ENCODE peak calls at places on chromosomes 3 and 15, in six cellular contexts. Q is GM23248, X is IMR-90, Y is mammary epithelial cell, B is gastrocnemius medialis, L is mucosa of descending colon. K is an unnamed sample.

GRCh38 chr3:58336135-58336882 is 3.6 kb downstream of the PXK start:
- DNase-seq in Q (peak; percentile 92), X (peak; percentile 89), Y (peak; percentile 92), B (no peak), L (no peak), K (no peak)

GRCh38 chr3:76561494-76562242 is 478.2 kb upstream of the ROBO2 start:
- DNase-seq in Q (no peak), X (peak; percentile 36), Y (no peak), B (no peak), L (no peak), K (no peak)

GRCh38 chr3:179148446-179149238 is 485 bp downstream of the PIK3CA start:
- DNase-seq in Q (peak; percentile 77), X (peak; percentile 28), Y (peak; percentile 62), B (peak; percentile 13), L (peak; percentile 79), K (peak; percentile 77)

GRCh38 chr15:23736291-23736690 is 49.2 kb upstream of the NDN start:
- DNase-seq in Q (no peak), X (no peak), Y (no peak), B (no peak), L (no peak), K (no peak)

GRCh38 chr15:44718927-44719292 is 7.6 kb downstream of the B2M start:
- DNase-seq in Q (no peak), X (no peak), Y (no peak), B (no peak), L (no peak), K (no peak)

GRCh38 chr3:46998852-46999515 is 19.5 kb downstream of the NBEAL2 start:
- DNase-seq in Q (no peak), X (no peak), Y (no peak), B (no peak), L (no peak), K (peak; percentile 48)

GRCh38 chr3:78867409-78868372 is 900.1 kb downstream of the ROBO1 start:
- DNase-seq in Q (peak; percentile 46), X (peak; percentile 73), Y (no peak), B (no peak), L (no peak), K (no peak)

GRCh38 chr3:76673171-76673570 is 366.7 kb upstream of the ROBO2 start:
- DNase-seq in Q (no peak), X (no peak), Y (no peak), B (no peak), L (no peak), K (no peak)

DNA sequence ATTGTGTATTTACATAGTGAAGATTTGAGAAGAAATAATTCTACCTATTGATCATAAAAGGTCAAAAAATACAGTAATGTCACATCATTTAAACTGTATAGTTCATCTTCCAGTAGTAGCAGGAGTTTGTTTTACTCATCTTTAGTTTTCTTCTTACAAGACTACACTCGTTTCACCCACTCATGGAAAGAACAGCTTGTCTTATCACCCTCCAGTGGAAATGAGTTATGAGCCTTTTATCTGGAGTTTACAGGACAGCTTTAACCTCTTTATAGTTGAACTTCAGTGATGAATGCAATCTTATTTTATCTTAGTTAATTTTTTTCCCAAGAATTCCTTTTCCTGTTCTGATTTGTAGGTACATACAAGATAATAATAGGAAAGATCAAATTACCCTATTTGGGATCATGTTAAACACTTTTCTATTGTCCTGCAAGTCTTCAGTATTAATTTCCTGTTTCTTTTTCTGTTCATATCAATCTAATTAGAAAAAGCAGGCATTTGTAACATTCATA is 36.8 kb downstream of the RBMS3 start:
- DNase-seq in Q (no peak), X (no peak), Y (no peak), B (no peak), L (no peak), K (no peak)
- H3K4me1 ChIP-seq in Q (peaks cover 29% of the 10 kb centered on the region), X (peaks cover 5% of the 10 kb centered on the region), Y (peaks cover 11% of the 10 kb centered on the region), B (peaks cover 85% of the 10 kb centered on the region), L (no peaks in the 10 kb centered on the region), K (peaks cover 6% of the 10 kb centered on the region)

DNA sequence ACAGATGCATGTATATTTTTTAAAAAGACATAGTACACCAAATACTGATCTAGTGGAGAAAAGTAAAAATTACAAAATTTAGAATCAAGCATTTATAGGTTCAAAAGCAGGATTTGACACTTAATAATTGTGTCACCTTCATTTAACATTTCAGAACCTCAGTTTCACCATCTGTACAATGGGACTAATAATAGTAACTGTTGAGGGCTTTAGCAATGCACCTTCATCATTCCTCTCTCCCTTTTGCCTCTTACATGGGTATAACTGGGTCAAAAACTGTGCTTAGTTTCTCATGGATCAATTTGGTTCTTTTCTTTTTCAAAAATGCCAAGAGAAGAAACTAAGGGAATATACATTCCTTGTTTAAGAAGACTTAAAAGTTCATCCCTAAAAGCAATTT is 5.5 kb upstream of the TMEM212 start:
- DNase-seq in Q (no peak), X (no peak), Y (no peak), B (no peak), L (no peak), K (no peak)
- H3K4me3 ChIP-seq in Q (peak overlapping the region; percentile 64), X (no peak overlapping the region), Y (no peak overlapping the region), B (no peak overlapping the region), L (no peak overlapping the region), K (no peak overlapping the region)

DNA sequence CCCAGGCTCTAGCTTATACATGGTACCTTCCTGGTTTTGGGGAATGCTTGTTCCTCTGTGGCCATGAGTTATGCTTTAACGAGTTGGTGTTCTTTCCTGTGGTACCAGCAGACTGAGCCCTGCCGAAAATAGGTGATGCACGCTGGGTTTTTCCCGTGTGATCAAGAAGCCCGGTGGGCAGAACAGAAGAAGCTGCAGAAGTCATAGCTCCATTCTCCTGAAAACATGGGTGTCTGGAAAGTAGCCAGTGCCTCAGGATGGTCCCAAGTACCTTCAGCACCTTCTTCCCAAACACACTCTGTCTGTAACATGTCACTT is 25.2 kb downstream of the MAPKBP1 start:
- DNase-seq in Q (no peak), X (no peak), Y (no peak), B (no peak), L (no peak), K (no peak)
- H3K4me1 ChIP-seq in Q (peaks cover 44% of the 10 kb centered on the region), X (peaks cover 16% of the 10 kb centered on the region), Y (peaks cover 83% of the 10 kb centered on the region), B (peaks cover 7% of the 10 kb centered on the region), L (peaks cover 3% of the 10 kb centered on the region), K (peaks cover 6% of the 10 kb centered on the region)

GRCh38 chr3:111548060-111548459 is 6.1 kb downstream of the CD96 start:
- DNase-seq in Q (peak; percentile 17), X (peak; percentile 19), Y (no peak), B (no peak), L (no peak), K (no peak)

GRCh38 chr3:111545349-111545748 is 3.4 kb downstream of the CD96 start:
- DNase-seq in Q (no peak), X (no peak), Y (no peak), B (no peak), L (no peak), K (no peak)

GRCh38 chr3:111547645-111548044 is 5.6 kb downstream of the CD96 start:
- DNase-seq in Q (no peak), X (no peak), Y (no peak), B (no peak), L (no peak), K (no peak)

DNA sequence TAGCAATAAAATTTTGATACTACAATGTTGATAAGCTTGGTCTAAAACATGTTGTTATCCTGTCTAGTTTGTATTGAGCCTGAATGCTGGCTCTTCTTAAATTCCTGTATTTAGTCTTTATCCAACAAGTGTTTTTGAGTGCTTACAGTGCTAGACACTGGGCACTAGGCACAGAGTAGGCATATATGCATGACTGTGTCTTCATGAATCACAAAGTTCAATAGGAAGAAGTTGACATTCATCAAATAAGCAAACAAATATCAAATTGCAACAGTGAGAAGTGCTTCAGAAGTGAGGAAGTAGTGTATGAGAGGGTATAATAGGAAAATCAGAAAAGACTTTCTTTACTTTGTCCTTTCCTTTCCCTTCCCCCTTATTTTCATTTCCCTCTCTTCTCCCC is 6.8 kb downstream of the CD96 start:
- DNase-seq in Q (no peak), X (no peak), Y (no peak), B (no peak), L (no peak), K (no peak)
- H3K4me3 ChIP-seq in Q (no peak overlapping the region), X (no peak overlapping the region), Y (no peak overlapping the region), B (no peak overlapping the region), L (no peak overlapping the region), K (no peak overlapping the region)